ENCODE peak calls at places on chromosomes 11 and 22, in eight cellular contexts. One of them, this sample, is unnamed.

GRCh38 chr22:27474711-27475547 is 326.6 kb downstream of the MN1 start:
- DNase-seq in lower lobe of right lung: no peak
- DNase-seq in pancreas: no peak
- DNase-seq in IMR-90: peak; percentile 94
- DNase-seq in left ventricle myocardium inferior: no peak
- DNase-seq in cardiac muscle cell: no peak
- DNase-seq in sigmoid colon: peak; percentile 79
- DNase-seq in dorsolateral prefrontal cortex: no peak
- DNase-seq in this sample: peak; percentile 86

GRCh38 chr11:75562836-75563484 is 907 bp downstream of the SERPINH1 start:
- DNase-seq in lower lobe of right lung: no peak
- DNase-seq in pancreas: no peak
- DNase-seq in IMR-90: peak; percentile 56
- DNase-seq in left ventricle myocardium inferior: no peak
- DNase-seq in cardiac muscle cell: peak; percentile 53
- DNase-seq in sigmoid colon: no peak
- DNase-seq in dorsolateral prefrontal cortex: no peak
- DNase-seq in this sample: peak; percentile 64

GRCh38 chr22:43442386-43443060 is 30.7 kb downstream of the MPPED1 start:
- DNase-seq in lower lobe of right lung: no peak
- DNase-seq in pancreas: no peak
- DNase-seq in IMR-90: no peak
- DNase-seq in left ventricle myocardium inferior: no peak
- DNase-seq in cardiac muscle cell: no peak
- DNase-seq in sigmoid colon: peak; percentile 46
- DNase-seq in dorsolateral prefrontal cortex: no peak
- DNase-seq in this sample: no peak

GRCh38 chr22:32158712-32159533 is at the start of gene C22orf42:
- DNase-seq in lower lobe of right lung: no peak
- DNase-seq in pancreas: no peak
- DNase-seq in IMR-90: no peak
- DNase-seq in left ventricle myocardium inferior: no peak
- DNase-seq in cardiac muscle cell: no peak
- DNase-seq in sigmoid colon: no peak
- DNase-seq in dorsolateral prefrontal cortex: no peak
- DNase-seq in this sample: no peak

GRCh38 chr11:31810779-31811647 is at the start of gene PAX6:
- DNase-seq in lower lobe of right lung: peak; percentile 68
- DNase-seq in pancreas: peak; percentile 43
- DNase-seq in IMR-90: peak; percentile 19
- DNase-seq in left ventricle myocardium inferior: no peak
- DNase-seq in cardiac muscle cell: peak; percentile 68
- DNase-seq in sigmoid colon: peak; percentile 60
- DNase-seq in dorsolateral prefrontal cortex: peak; percentile 80
- DNase-seq in this sample: peak; percentile 28

GRCh38 chr11:3867209-3868071 is 12.0 kb downstream of the STIM1 start:
- DNase-seq in lower lobe of right lung: no peak
- DNase-seq in pancreas: peak; percentile 65
- DNase-seq in IMR-90: no peak
- DNase-seq in left ventricle myocardium inferior: peak; percentile 30
- DNase-seq in cardiac muscle cell: peak; percentile 92
- DNase-seq in sigmoid colon: no peak
- DNase-seq in dorsolateral prefrontal cortex: no peak
- DNase-seq in this sample: peak; percentile 30

GRCh38 chr11:66855574-66856495 is 1.0 kb upstream of the LRFN4 start:
- DNase-seq in lower lobe of right lung: peak; percentile 96
- DNase-seq in pancreas: peak; percentile 95
- DNase-seq in IMR-90: peak; percentile 84
- DNase-seq in left ventricle myocardium inferior: peak; percentile 94
- DNase-seq in cardiac muscle cell: peak; percentile 97
- DNase-seq in sigmoid colon: peak; percentile 96
- DNase-seq in dorsolateral prefrontal cortex: peak; percentile 93
- DNase-seq in this sample: peak; percentile 86

GRCh38 chr22:20604776-20605221 is 97.4 kb downstream of the MED15 start:
- DNase-seq in lower lobe of right lung: no peak
- DNase-seq in pancreas: no peak
- DNase-seq in IMR-90: no peak
- DNase-seq in left ventricle myocardium inferior: no peak
- DNase-seq in cardiac muscle cell: no peak
- DNase-seq in sigmoid colon: no peak
- DNase-seq in dorsolateral prefrontal cortex: no peak
- DNase-seq in this sample: no peak

GRCh38 chr11:62614275-62614674 is 1.2 kb downstream of the ROM1 start:
- DNase-seq in lower lobe of right lung: no peak
- DNase-seq in pancreas: no peak
- DNase-seq in IMR-90: no peak
- DNase-seq in left ventricle myocardium inferior: no peak
- DNase-seq in cardiac muscle cell: no peak
- DNase-seq in sigmoid colon: no peak
- DNase-seq in dorsolateral prefrontal cortex: no peak
- DNase-seq in this sample: no peak

GRCh38 chr11:63802637-63803414 is 10.4 kb upstream of the SPINDOC start:
- DNase-seq in lower lobe of right lung: no peak
- DNase-seq in pancreas: no peak
- DNase-seq in IMR-90: peak; percentile 57
- DNase-seq in left ventricle myocardium inferior: no peak
- DNase-seq in cardiac muscle cell: no peak
- DNase-seq in sigmoid colon: no peak
- DNase-seq in dorsolateral prefrontal cortex: no peak
- DNase-seq in this sample: peak; percentile 83

GRCh38 chr11:61899146-61899841 is 7.9 kb upstream of the FADS3 start:
- DNase-seq in lower lobe of right lung: peak; percentile 91
- DNase-seq in pancreas: peak; percentile 66
- DNase-seq in IMR-90: peak; percentile 54
- DNase-seq in left ventricle myocardium inferior: peak; percentile 83
- DNase-seq in cardiac muscle cell: peak; percentile 80
- DNase-seq in sigmoid colon: peak; percentile 91
- DNase-seq in dorsolateral prefrontal cortex: peak; percentile 80
- DNase-seq in this sample: peak; percentile 72

GRCh38 chr11:133945087-133945974 is 11.4 kb downstream of the IGSF9B start:
- DNase-seq in lower lobe of right lung: no peak
- DNase-seq in pancreas: no peak
- DNase-seq in IMR-90: peak; percentile 14
- DNase-seq in left ventricle myocardium inferior: peak; percentile 69
- DNase-seq in cardiac muscle cell: no peak
- DNase-seq in sigmoid colon: peak; percentile 83
- DNase-seq in dorsolateral prefrontal cortex: no peak
- DNase-seq in this sample: peak; percentile 73

GRCh38 chr11:10457901-10458300 is 2.8 kb downstream of the AMPD3 start:
- DNase-seq in lower lobe of right lung: no peak
- DNase-seq in pancreas: no peak
- DNase-seq in IMR-90: no peak
- DNase-seq in left ventricle myocardium inferior: no peak
- DNase-seq in cardiac muscle cell: no peak
- DNase-seq in sigmoid colon: no peak
- DNase-seq in dorsolateral prefrontal cortex: no peak
- DNase-seq in this sample: no peak

GRCh38 chr11:107840120-107840479 is 18.5 kb downstream of the SLC35F2 start:
- DNase-seq in lower lobe of right lung: no peak
- DNase-seq in pancreas: no peak
- DNase-seq in IMR-90: no peak
- DNase-seq in left ventricle myocardium inferior: no peak
- DNase-seq in cardiac muscle cell: no peak
- DNase-seq in sigmoid colon: no peak
- DNase-seq in dorsolateral prefrontal cortex: peak; percentile 44
- DNase-seq in this sample: no peak

GRCh38 chr11:62687508-62688396 is 1.6 kb downstream of the LRRN4CL start:
- DNase-seq in lower lobe of right lung: no peak
- DNase-seq in pancreas: no peak
- DNase-seq in IMR-90: no peak
- DNase-seq in left ventricle myocardium inferior: peak; percentile 34
- DNase-seq in cardiac muscle cell: no peak
- DNase-seq in sigmoid colon: peak; percentile 69
- DNase-seq in dorsolateral prefrontal cortex: no peak
- DNase-seq in this sample: no peak

GRCh38 chr11:47905358-47906059 is 57.4 kb upstream of the NUP160 start:
- DNase-seq in lower lobe of right lung: no peak
- DNase-seq in pancreas: no peak
- DNase-seq in IMR-90: peak; percentile 80
- DNase-seq in left ventricle myocardium inferior: no peak
- DNase-seq in cardiac muscle cell: no peak
- DNase-seq in sigmoid colon: no peak
- DNase-seq in dorsolateral prefrontal cortex: no peak
- DNase-seq in this sample: no peak

GRCh38 chr11:58958500-58958899 is 19.2 kb downstream of the GLYATL1 start:
- DNase-seq in lower lobe of right lung: no peak
- DNase-seq in pancreas: peak; percentile 22
- DNase-seq in IMR-90: no peak
- DNase-seq in left ventricle myocardium inferior: no peak
- DNase-seq in cardiac muscle cell: peak; percentile 36
- DNase-seq in sigmoid colon: no peak
- DNase-seq in dorsolateral prefrontal cortex: no peak
- DNase-seq in this sample: peak; percentile 13
- TF ChIP-seq CTCF in lower lobe of right lung: peak; percentile 44
- TF ChIP-seq CTCF in pancreas: peak; percentile 59
- TF ChIP-seq CTCF in IMR-90: peak; percentile 28
- TF ChIP-seq CTCF in left ventricle myocardium inferior: peak; percentile 40
- TF ChIP-seq CTCF in cardiac muscle cell: peak; percentile 20
- TF ChIP-seq CTCF in sigmoid colon: no peak
- TF ChIP-seq CTCF in dorsolateral prefrontal cortex: no peak
- TF ChIP-seq CTCF in this sample: peak; percentile 39

GRCh38 chr11:46235777-46236688 is 41.4 kb upstream of the CREB3L1 start:
- DNase-seq in lower lobe of right lung: no peak
- DNase-seq in pancreas: no peak
- DNase-seq in IMR-90: no peak
- DNase-seq in left ventricle myocardium inferior: no peak
- DNase-seq in cardiac muscle cell: no peak
- DNase-seq in sigmoid colon: no peak
- DNase-seq in dorsolateral prefrontal cortex: no peak
- DNase-seq in this sample: peak; percentile 47

GRCh38 chr11:46238967-46239800 is 38.3 kb upstream of the CREB3L1 start:
- DNase-seq in lower lobe of right lung: peak; percentile 89
- DNase-seq in pancreas: peak; percentile 75
- DNase-seq in IMR-90: peak; percentile 84
- DNase-seq in left ventricle myocardium inferior: peak; percentile 87
- DNase-seq in cardiac muscle cell: peak; percentile 90
- DNase-seq in sigmoid colon: peak; percentile 94
- DNase-seq in dorsolateral prefrontal cortex: peak; percentile 85
- DNase-seq in this sample: peak; percentile 82

GRCh38 chr11:46238078-46238966 is 39.1 kb upstream of the CREB3L1 start:
- DNase-seq in lower lobe of right lung: peak; percentile 82
- DNase-seq in pancreas: peak; percentile 52
- DNase-seq in IMR-90: peak; percentile 63
- DNase-seq in left ventricle myocardium inferior: peak; percentile 71
- DNase-seq in cardiac muscle cell: peak; percentile 83
- DNase-seq in sigmoid colon: peak; percentile 89
- DNase-seq in dorsolateral prefrontal cortex: no peak
- DNase-seq in this sample: peak; percentile 65

GRCh38 chr11:46237248-46238077 is 40.0 kb upstream of the CREB3L1 start:
- DNase-seq in lower lobe of right lung: peak; percentile 64
- DNase-seq in pancreas: peak; percentile 24
- DNase-seq in IMR-90: peak; percentile 92
- DNase-seq in left ventricle myocardium inferior: peak; percentile 64
- DNase-seq in cardiac muscle cell: peak; percentile 72
- DNase-seq in sigmoid colon: peak; percentile 84
- DNase-seq in dorsolateral prefrontal cortex: peak; percentile 53
- DNase-seq in this sample: peak; percentile 94

DNA sequence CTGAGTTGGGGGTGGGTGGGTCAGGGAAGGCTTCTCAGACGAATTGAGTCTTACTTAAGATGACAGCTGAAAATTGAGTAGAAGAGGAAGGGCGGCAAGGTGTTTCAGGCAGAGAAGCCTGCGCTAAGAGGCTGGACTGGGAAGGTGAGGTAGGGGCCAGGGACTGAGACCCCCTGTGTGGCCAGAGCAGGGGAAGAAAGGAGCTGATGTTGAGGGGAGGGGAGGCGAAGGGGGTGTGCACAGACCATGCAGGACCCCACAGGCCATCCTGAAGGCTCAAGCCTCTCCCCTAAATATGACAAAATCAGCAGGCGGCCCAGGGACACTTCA is 40.6 kb upstream of the CREB3L1 start:
- DNase-seq in lower lobe of right lung: peak; percentile 61
- DNase-seq in pancreas: no peak
- DNase-seq in IMR-90: no peak
- DNase-seq in left ventricle myocardium inferior: no peak
- DNase-seq in cardiac muscle cell: no peak
- DNase-seq in sigmoid colon: no peak
- DNase-seq in dorsolateral prefrontal cortex: no peak
- DNase-seq in this sample: no peak
- H3K4me3 ChIP-seq in lower lobe of right lung: peak overlapping the region; percentile 62
- H3K4me3 ChIP-seq in pancreas: no peak overlapping the region
- H3K4me3 ChIP-seq in IMR-90: no peak overlapping the region
- H3K4me3 ChIP-seq in left ventricle myocardium inferior: peak overlapping the region; percentile 70
- H3K4me3 ChIP-seq in cardiac muscle cell: no peak overlapping the region
- H3K4me3 ChIP-seq in sigmoid colon: no peak overlapping the region
- H3K4me3 ChIP-seq in dorsolateral prefrontal cortex: no peak overlapping the region
- H3K4me3 ChIP-seq in this sample: no peak overlapping the region

GRCh38 chr11:84541711-84542340 is 1085.3 kb downstream of the DLG2 start:
- DNase-seq in lower lobe of right lung: no peak
- DNase-seq in pancreas: no peak
- DNase-seq in IMR-90: no peak
- DNase-seq in left ventricle myocardium inferior: no peak
- DNase-seq in cardiac muscle cell: no peak
- DNase-seq in sigmoid colon: no peak
- DNase-seq in dorsolateral prefrontal cortex: no peak
- DNase-seq in this sample: peak; percentile 85

GRCh38 chr11:84532364-84532763 is 1094.8 kb downstream of the DLG2 start:
- DNase-seq in lower lobe of right lung: no peak
- DNase-seq in pancreas: no peak
- DNase-seq in IMR-90: no peak
- DNase-seq in left ventricle myocardium inferior: no peak
- DNase-seq in cardiac muscle cell: no peak
- DNase-seq in sigmoid colon: no peak
- DNase-seq in dorsolateral prefrontal cortex: no peak
- DNase-seq in this sample: no peak

DNA sequence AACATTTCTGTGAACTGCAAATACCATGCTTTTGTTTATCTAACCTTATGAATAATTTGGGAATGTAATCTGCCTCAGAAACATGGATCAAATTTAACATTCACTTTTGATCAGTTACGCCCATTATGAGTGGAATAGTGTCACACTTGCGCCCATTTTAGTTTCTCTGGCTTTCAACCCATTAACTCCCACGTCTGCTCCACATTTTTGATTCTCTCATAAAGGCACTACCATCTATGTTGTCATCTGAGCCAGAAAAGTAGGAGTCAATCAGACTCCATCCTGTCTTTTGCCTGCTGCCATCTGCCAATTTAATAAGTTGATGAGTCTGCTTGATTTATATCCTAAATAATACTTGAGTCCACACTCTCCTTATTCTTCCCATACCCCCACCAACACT is 1090.7 kb downstream of the DLG2 start:
- DNase-seq in lower lobe of right lung: no peak
- DNase-seq in pancreas: no peak
- DNase-seq in IMR-90: no peak
- DNase-seq in left ventricle myocardium inferior: no peak
- DNase-seq in cardiac muscle cell: no peak
- DNase-seq in sigmoid colon: no peak
- DNase-seq in dorsolateral prefrontal cortex: no peak
- DNase-seq in this sample: no peak
- TF ChIP-seq CTCF in lower lobe of right lung: no peak
- TF ChIP-seq CTCF in pancreas: no peak
- TF ChIP-seq CTCF in IMR-90: no peak
- TF ChIP-seq CTCF in left ventricle myocardium inferior: no peak
- TF ChIP-seq CTCF in cardiac muscle cell: no peak
- TF ChIP-seq CTCF in sigmoid colon: no peak
- TF ChIP-seq CTCF in dorsolateral prefrontal cortex: no peak
- TF ChIP-seq CTCF in this sample: no peak

DNA sequence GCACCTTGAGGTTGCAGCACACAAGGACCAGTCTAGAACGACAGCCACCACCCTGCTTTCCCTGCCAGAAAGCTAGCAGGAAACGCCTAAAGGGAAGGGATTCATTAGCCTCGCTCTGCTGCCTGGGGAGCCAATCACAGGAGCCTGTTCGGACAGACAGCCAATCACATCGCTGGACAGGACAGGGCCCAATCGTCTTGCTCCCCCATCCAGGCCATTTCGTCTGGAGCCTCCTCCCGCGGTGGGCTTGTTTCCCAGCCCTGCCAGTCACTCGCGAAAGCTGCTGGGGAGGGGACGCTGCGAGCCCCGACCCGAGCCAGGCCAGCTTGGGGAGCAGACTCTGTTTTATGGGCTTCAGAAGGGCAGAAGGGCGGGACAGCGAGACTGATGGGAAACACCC is 79.8 kb upstream of the NCAM1 start:
- DNase-seq in lower lobe of right lung: peak; percentile 55
- DNase-seq in pancreas: peak; percentile 58
- DNase-seq in IMR-90: no peak
- DNase-seq in left ventricle myocardium inferior: peak; percentile 75
- DNase-seq in cardiac muscle cell: peak; percentile 91
- DNase-seq in sigmoid colon: peak; percentile 83
- DNase-seq in dorsolateral prefrontal cortex: peak; percentile 94
- DNase-seq in this sample: no peak
- H3K4me3 ChIP-seq in lower lobe of right lung: peak overlapping the region; percentile 21
- H3K4me3 ChIP-seq in pancreas: no peak overlapping the region
- H3K4me3 ChIP-seq in IMR-90: no peak overlapping the region
- H3K4me3 ChIP-seq in left ventricle myocardium inferior: peak overlapping the region; percentile 57
- H3K4me3 ChIP-seq in cardiac muscle cell: peak overlapping the region; percentile 24
- H3K4me3 ChIP-seq in sigmoid colon: peak overlapping the region; percentile 50
- H3K4me3 ChIP-seq in dorsolateral prefrontal cortex: peak overlapping the region; percentile 56
- H3K4me3 ChIP-seq in this sample: no peak overlapping the region

This sample was measured in fibroblast of mammary gland.